ENCODE peak calls at places on chromosomes 12 and 14, in four cellular contexts. Z is upper lobe of right lung, J is body of pancreas, T is right lobe of liver. O is an unnamed sample.

GRCh38 chr12:24948452-24948815 is 467 bp downstream of the BCAT1 start:
- DNase-seq in Z (no peak), J (no peak), T (no peak), O (no peak)

GRCh38 chr14:22837059-22837749 is 819 bp downstream of the MMP14 start:
- DNase-seq in J (peak; percentile 76), Z (peak; percentile 84), T (peak; percentile 58), O (no peak)

GRCh38 chr14:102498005-102498677 is 11.4 kb downstream of the ANKRD9 start:
- DNase-seq in T (no peak), Z (no peak), J (no peak), O (no peak)

GRCh38 chr12:124512667-124513296 is 54.6 kb downstream of the NCOR2 start:
- DNase-seq in T (peak; percentile 86), Z (peak; percentile 93), J (peak; percentile 79), O (peak; percentile 96)

GRCh38 chr14:28760431-28760996 is 6.1 kb upstream of the FOXG1 start:
- DNase-seq in T (no peak), J (no peak), Z (no peak), O (no peak)

GRCh38 chr12:70645494-70646317 is 8.5 kb upstream of the PTPRB start:
- DNase-seq in J (peak; percentile 47), Z (no peak), T (peak; percentile 57), O (peak; percentile 83)

GRCh38 chr12:120367252-120367923 is 1.6 kb downstream of the MSI1 start:
- DNase-seq in T (no peak), Z (no peak), J (peak; percentile 58), O (no peak)

GRCh38 chr12:100845095-100845494 is 50.5 kb downstream of the ANO4 start:
- DNase-seq in Z (no peak), T (no peak), J (no peak), O (no peak)

GRCh38 chr14:102417646-102418045 is 54.9 kb downstream of the TECPR2 start:
- DNase-seq in Z (no peak), T (no peak), J (no peak), O (no peak)

GRCh38 chr14:92600318-92601053 is 86.9 kb downstream of the RIN3 start:
- DNase-seq in T (no peak), J (no peak), Z (no peak), O (no peak)

GRCh38 chr12:124364543-124364942 is 69.7 kb downstream of the RFLNA start:
- DNase-seq in Z (no peak), J (peak; percentile 79), T (no peak), O (no peak)

GRCh38 chr12:110846615-110847566 is at the start of gene CCDC63:
- DNase-seq in J (peak; percentile 60), Z (peak; percentile 77), T (peak; percentile 64), O (peak; percentile 63)

GRCh38 chr14:81427348-81428058 is 27.4 kb upstream of the STON2 start:
- DNase-seq in Z (no peak), J (no peak), T (peak; percentile 21), O (no peak)

GRCh38 chr14:67400434-67400833 is 11.5 kb downstream of the PLEK2 start:
- DNase-seq in T (no peak), Z (no peak), J (no peak), O (no peak)

GRCh38 chr14:65332141-65332871 is 80.2 kb upstream of the FUT8 start:
- DNase-seq in T (no peak), Z (no peak), J (no peak), O (no peak)

GRCh38 chr14:35342160-35343010 is 50.2 kb downstream of the PSMA6 start:
- DNase-seq in J (peak; percentile 56), T (no peak), Z (no peak), O (peak; percentile 83)

GRCh38 chr12:132453361-132454133 is 36.4 kb upstream of the FBRSL1 start:
- DNase-seq in Z (no peak), J (no peak), T (peak; percentile 12), O (no peak)

GRCh38 chr12:49893753-49894752 is 9.6 kb downstream of the FAIM2 start:
- DNase-seq in T (no peak), J (peak; percentile 45), Z (no peak), O (no peak)

GRCh38 chr12:110345176-110345651 is 58.3 kb downstream of the ANAPC7 start:
- DNase-seq in T (no peak), Z (no peak), J (no peak), O (peak; percentile 54)

GRCh38 chr12:46450279-46450748 is 77.7 kb upstream of the SLC38A2 start:
- DNase-seq in Z (peak; percentile 66), J (peak; percentile 99), T (peak; percentile 63), O (peak; percentile 71)

GRCh38 chr14:101781240-101782061 is 19.9 kb downstream of the PPP2R5C start:
- DNase-seq in J (peak; percentile 42), T (no peak), Z (peak; percentile 71), O (no peak)

GRCh38 chr12:53886996-53887395 is 51.6 kb upstream of the HOXC13 start:
- DNase-seq in J (no peak), Z (no peak), T (no peak), O (no peak)
- H3K27me3 ChIP-seq in J (no peaks in the 10 kb centered on the region), Z (peaks cover 32% of the 10 kb centered on the region), T (no peaks in the 10 kb centered on the region), O (no peaks in the 10 kb centered on the region)

DNA sequence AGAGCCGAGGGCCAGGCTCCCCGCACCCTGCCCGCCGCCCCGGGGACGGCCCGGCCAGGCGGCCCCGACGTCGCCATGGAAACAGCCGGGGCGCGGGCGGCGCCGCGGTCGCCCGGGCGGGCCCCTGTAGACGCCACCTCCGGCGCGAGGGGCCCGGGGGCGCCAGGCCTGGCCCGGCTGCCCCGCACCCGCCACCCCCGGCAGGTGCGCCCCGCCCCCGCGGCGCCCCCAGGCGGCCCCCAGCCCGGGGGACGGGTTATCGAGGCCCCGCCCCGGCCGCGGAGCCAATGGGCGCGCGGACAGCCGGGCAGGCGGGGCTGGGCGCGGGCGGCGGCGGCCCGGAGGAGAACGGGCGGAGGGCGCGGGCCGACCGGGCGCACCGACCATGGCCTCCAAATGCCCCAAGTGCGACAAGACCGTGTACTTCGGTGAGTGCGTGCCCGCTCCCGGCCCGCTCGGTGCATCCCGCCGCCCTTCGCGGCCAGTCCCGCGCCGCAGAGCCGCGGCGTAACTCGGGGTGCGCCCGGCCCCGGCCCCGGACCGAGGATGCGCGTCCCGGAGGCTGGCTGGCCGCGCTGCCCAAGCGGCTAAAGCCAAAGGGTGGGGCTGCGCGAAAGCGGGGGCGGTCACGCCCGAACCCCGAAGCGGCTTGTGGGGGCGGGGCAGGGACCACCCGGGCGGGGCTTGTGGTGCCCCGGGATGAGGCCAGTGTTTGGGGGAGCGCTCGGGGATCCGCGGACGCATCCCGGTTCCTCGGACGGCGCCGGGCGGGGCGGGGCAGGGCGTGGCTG is at the start of gene CRIP2:
- DNase-seq in Z (no peak), J (peak; percentile 63), T (peak; percentile 64), O (no peak)
- H3K4me1 ChIP-seq in Z (peaks cover 35% of the 10 kb centered on the region), J (peaks cover 61% of the 10 kb centered on the region), T (peaks cover 8% of the 10 kb centered on the region), O (peaks cover 77% of the 10 kb centered on the region)

GRCh38 chr14:87109271-87109670 is 883.7 kb downstream of the GALC start:
- DNase-seq in Z (no peak), J (no peak), T (no peak), O (no peak)
- TF ChIP-seq CTCF in Z (no peak), J (no peak), T (no peak), O (no peak)

GRCh38 chr14:36605506-36605857 is 23.1 kb upstream of the NKX2-8 start:
- DNase-seq in J (no peak), T (no peak), Z (no peak), O (no peak)
- H3K27me3 ChIP-seq in J (no peaks in the 10 kb centered on the region), T (no peaks in the 10 kb centered on the region), Z (peaks cover 9% of the 10 kb centered on the region), O (no peaks in the 10 kb centered on the region)

GRCh38 chr14:90291699-90292098 is 35.3 kb downstream of the PSMC1 start:
- DNase-seq in J (no peak), Z (no peak), T (no peak), O (peak; percentile 16)
- H3K4me1 ChIP-seq in J (no peaks in the 10 kb centered on the region), Z (peaks cover 4% of the 10 kb centered on the region), T (no peaks in the 10 kb centered on the region), O (no peaks in the 10 kb centered on the region)

GRCh38 chr14:55843718-55844403 is 263.9 kb downstream of the KTN1 start:
- DNase-seq in T (no peak), J (no peak), Z (no peak), O (no peak)
- TF ChIP-seq CTCF in T (peak; percentile 19), J (peak; percentile 6), Z (peak; percentile 26), O (no peak)

GRCh38 chr14:76138758-76139723 is 12.7 kb upstream of the GPATCH2L start:
- DNase-seq in T (peak; percentile 23), Z (no peak), J (peak; percentile 9), O (no peak)
- H3K27me3 ChIP-seq in T (peaks cover 9% of the 10 kb centered on the region), Z (peaks cover 70% of the 10 kb centered on the region), J (peaks cover 3% of the 10 kb centered on the region), O (peaks cover 6% of the 10 kb centered on the region)

DNA sequence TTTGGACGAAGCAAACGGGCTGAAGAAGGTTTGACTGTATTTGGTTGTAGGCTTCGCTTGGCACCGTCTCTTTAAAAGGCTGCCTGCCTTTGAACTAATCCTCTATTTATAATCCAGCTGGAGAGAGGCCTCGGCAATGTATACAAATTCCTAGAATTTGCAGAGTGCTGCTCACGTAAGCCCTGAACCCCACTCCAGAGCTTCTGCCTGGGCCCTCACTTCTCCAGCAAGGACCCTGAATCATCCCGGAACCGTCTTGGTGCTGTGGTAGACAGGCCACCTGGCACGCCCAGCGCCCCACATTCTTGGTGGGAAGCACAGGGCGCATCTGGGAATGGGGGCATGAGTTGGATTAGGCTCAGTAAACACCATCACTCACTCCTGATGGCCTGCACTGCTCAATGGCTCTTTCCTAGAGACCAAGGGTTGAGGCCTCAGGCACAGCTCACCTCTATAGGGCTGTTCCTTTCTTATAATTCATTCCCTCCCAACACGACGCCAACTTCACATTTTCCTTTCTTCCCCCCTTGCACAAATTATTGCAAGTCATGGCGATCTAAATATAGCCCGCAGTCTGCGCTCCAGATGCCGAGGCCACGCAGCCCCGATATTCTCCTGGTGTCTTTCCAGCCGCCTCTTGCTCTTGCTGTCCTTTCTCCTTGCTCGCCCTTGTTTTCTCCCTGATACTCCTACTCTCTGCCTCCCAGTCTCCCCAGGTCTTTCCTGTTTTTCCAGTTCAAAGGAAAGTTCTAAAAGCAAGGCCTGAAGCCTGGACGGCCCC is 141.0 kb downstream of the ZFP36L1 start:
- DNase-seq in J (no peak), Z (no peak), T (no peak), O (peak; percentile 58)
- H3K4me1 ChIP-seq in J (peaks cover 35% of the 10 kb centered on the region), Z (peaks cover 6% of the 10 kb centered on the region), T (no peaks in the 10 kb centered on the region), O (no peaks in the 10 kb centered on the region)